ENCODE peak calls at places on chromosomes 13 and 19, in seven cellular contexts. V, C, R, L, M, W and O are unnamed samples.

GRCh38 chr19:38321646-38322323 is 2.1 kb downstream of the KCNK6 start:
- DNase-seq in V (no peak), C (no peak), R (no peak), L (peak; percentile 85), M (no peak), W (no peak), O (no peak)

GRCh38 chr13:94950303-94950702 is 238.0 kb upstream of the SOX21 start:
- DNase-seq in V (no peak), C (no peak), R (no peak), L (no peak), M (peak; percentile 34), W (no peak), O (no peak)

GRCh38 chr13:46267166-46267565 is 55.4 kb downstream of the LRRC63 start:
- DNase-seq in V (no peak), C (no peak), R (no peak), L (no peak), M (no peak), W (no peak), O (no peak)

GRCh38 chr13:73832203-73832602 is 302.0 kb downstream of the KLF12 start:
- DNase-seq in V (no peak), C (no peak), R (no peak), L (no peak), M (no peak), W (no peak), O (no peak)

GRCh38 chr13:111280666-111281577 is 39.5 kb upstream of the TEX29 start:
- DNase-seq in V (no peak), C (peak; percentile 66), R (no peak), L (no peak), M (no peak), W (no peak), O (no peak)

GRCh38 chr19:7263066-7263465 is 31.1 kb downstream of the INSR start:
- DNase-seq in V (no peak), C (no peak), R (no peak), L (no peak), M (no peak), W (peak; percentile 0), O (no peak)

GRCh38 chr13:30313307-30313706 is 6.0 kb upstream of the KATNAL1 start:
- DNase-seq in V (no peak), C (no peak), R (no peak), L (no peak), M (no peak), W (no peak), O (no peak)

GRCh38 chr19:43354305-43354627 is 780 bp downstream of the CD177 start:
- DNase-seq in V (no peak), C (no peak), R (no peak), L (peak; percentile 64), M (no peak), W (peak; percentile 67), O (no peak)

GRCh38 chr13:23570931-23571330 is 719 bp downstream of the TNFRSF19 start:
- DNase-seq in V (no peak), C (no peak), R (no peak), L (no peak), M (no peak), W (no peak), O (no peak)

GRCh38 chr13:112968910-112969691 is at the start of gene MCF2L:
- DNase-seq in V (peak; percentile 56), C (no peak), R (peak; percentile 5), L (no peak), M (peak; percentile 44), W (peak; percentile 77), O (peak; percentile 63)

GRCh38 chr13:27822258-27822872 is 30.1 kb downstream of the GSX1 start:
- DNase-seq in V (no peak), C (no peak), R (no peak), L (no peak), M (no peak), W (no peak), O (no peak)

GRCh38 chr19:2650515-2650914 is 52.0 kb downstream of the GNG7 start:
- DNase-seq in V (no peak), C (no peak), R (no peak), L (no peak), M (no peak), W (peak; percentile 44), O (no peak)

GRCh38 chr13:112885782-112886268 is 83.2 kb upstream of the MCF2L start:
- DNase-seq in V (no peak), C (peak; percentile 68), R (peak; percentile 62), L (peak; percentile 89), M (no peak), W (peak; percentile 91), O (peak; percentile 87)

GRCh38 chr19:11496391-11497163 is 9.1 kb downstream of the ZNF653 start:
- DNase-seq in V (peak; percentile 73), C (peak; percentile 55), R (peak; percentile 29), L (peak; percentile 62), M (no peak), W (peak; percentile 79), O (peak; percentile 72)

GRCh38 chr13:93388701-93389100 is 162.1 kb downstream of the GPC6 start:
- DNase-seq in V (no peak), C (peak; percentile 11), R (no peak), L (no peak), M (no peak), W (no peak), O (no peak)

GRCh38 chr19:33492951-33493350 is 28.6 kb downstream of the PEPD start:
- DNase-seq in V (no peak), C (no peak), R (no peak), L (no peak), M (no peak), W (no peak), O (no peak)

GRCh38 chr13:104937881-104938280 is 1597.6 kb downstream of the EFNB2 start:
- DNase-seq in V (no peak), C (no peak), R (no peak), L (no peak), M (no peak), W (no peak), O (no peak)

GRCh38 chr13:43880451-43880850 is 747 bp downstream of the LACC1 start:
- DNase-seq in V (no peak), C (no peak), R (no peak), L (no peak), M (no peak), W (no peak), O (no peak)

GRCh38 chr19:43634877-43635560 is 4.6 kb downstream of the CADM4 start:
- DNase-seq in V (no peak), C (no peak), R (no peak), L (no peak), M (peak; percentile 50), W (no peak), O (no peak)

GRCh38 chr13:33793726-33794125 is 24.2 kb upstream of the RFC3 start:
- DNase-seq in V (no peak), C (no peak), R (no peak), L (no peak), M (no peak), W (no peak), O (no peak)

GRCh38 chr13:113948034-113948742 is 25.7 kb downstream of the C13orf46 start:
- DNase-seq in V (no peak), C (no peak), R (no peak), L (no peak), M (no peak), W (peak; percentile 19), O (no peak)

GRCh38 chr19:2289714-2290435 is 7.9 kb upstream of the PEAK3 start:
- DNase-seq in V (peak; percentile 50), C (no peak), R (no peak), L (peak; percentile 45), M (no peak), W (peak; percentile 57), O (peak; percentile 25)

GRCh38 chr13:52809310-52809769 is 39.1 kb downstream of the PCDH8 start:
- DNase-seq in V (peak; percentile 30), C (no peak), R (no peak), L (peak; percentile 42), M (peak; percentile 40), W (peak; percentile 57), O (peak; percentile 64)

GRCh38 chr13:111575276-111575675 is 254.8 kb downstream of the TEX29 start:
- DNase-seq in V (no peak), C (no peak), R (no peak), L (no peak), M (no peak), W (no peak), O (no peak)

GRCh38 chr19:11535792-11536595 is 2.7 kb upstream of the CNN1 start:
- DNase-seq in V (peak; percentile 90), C (peak; percentile 70), R (peak; percentile 71), L (peak; percentile 80), M (peak; percentile 12), W (peak; percentile 92), O (peak; percentile 91)

GRCh38 chr13:30881931-30882899 is 23.9 kb upstream of the MEDAG start:
- DNase-seq in V (no peak), C (no peak), R (no peak), L (no peak), M (no peak), W (no peak), O (no peak)

GRCh38 chr13:96500953-96501352 is 411.0 kb downstream of the HS6ST3 start:
- DNase-seq in V (no peak), C (no peak), R (no peak), L (no peak), M (no peak), W (no peak), O (no peak)

GRCh38 chr19:18847516-18848463 is 16.0 kb downstream of the UPF1 start:
- DNase-seq in V (no peak), C (no peak), R (peak; percentile 89), L (no peak), M (no peak), W (no peak), O (no peak)

GRCh38 chr13:90415902-90416301 is 931.6 kb upstream of the MIR17HG start:
- DNase-seq in V (no peak), C (no peak), R (no peak), L (no peak), M (no peak), W (no peak), O (no peak)

GRCh38 chr13:52851153-52851962 is 2.9 kb upstream of the PCDH8 start:
- DNase-seq in V (peak; percentile 18), C (no peak), R (no peak), L (peak; percentile 34), M (no peak), W (peak; percentile 56), O (peak; percentile 44)

GRCh38 chr13:39148513-39148961 is 110.3 kb downstream of the NHLRC3 start:
- DNase-seq in V (no peak), C (no peak), R (peak; percentile 2), L (no peak), M (no peak), W (no peak), O (no peak)